ENCODE peak calls at places on chromosomes 3 and 15, in ten cellular contexts. D is T-helper 2 cell, B is RPMI8226, K is SHP77, Y is NCI-H748 treated with DMSO at 0.1 percent for 48 hours, N is progenitor cell of endocrine pancreas, G is hypothalamus, Z is left colon, C is cardiac fibroblast, R is kidney tubule cell. W is an unnamed sample.

GRCh38 chr3:120093923-120094775 is at the start of gene GSK3B:
- DNase-seq in D (peak), K (peak), N (peak), R (no peak), C (peak), Z (no peak), G (no peak), B (no peak), Y (peak), W (peak)

GRCh38 chr15:99050328-99050980 is 42.9 kb upstream of the PGPEP1L start:
- DNase-seq in G (no peak), K (no peak), B (no peak), R (no peak), N (no peak), Y (no peak), C (no peak), Z (no peak), D (no peak), W (no peak)

GRCh38 chr15:91224750-91225380 is 124.8 kb downstream of the SV2B start:
- DNase-seq in G (no peak), B (peak), Y (peak), K (peak), Z (no peak), D (no peak), R (peak), C (peak), N (peak), W (no peak)

GRCh38 chr15:74614744-74615312 is 808 bp upstream of the CLK3 start:
- DNase-seq in Z (peak), C (peak), K (peak), N (peak), G (peak), B (peak), Y (peak), D (peak), R (peak), W (peak)

GRCh38 chr15:36879568-36880225 is 220.7 kb downstream of the MEIS2 start:
- DNase-seq in R (no peak), N (no peak), Z (no peak), D (no peak), C (no peak), Y (no peak), K (no peak), G (no peak), B (no peak), W (no peak)

GRCh38 chr3:14300721-14301377 is 101.6 kb upstream of the SLC6A6 start:
- DNase-seq in Y (no peak), R (no peak), B (no peak), N (no peak), D (no peak), K (no peak), G (no peak), Z (no peak), C (no peak), W (no peak)

GRCh38 chr3:179957264-179957845 is 79.4 kb downstream of the PEX5L start:
- DNase-seq in K (peak), R (no peak), G (no peak), B (peak), Y (peak), N (no peak), Z (no peak), D (no peak), C (no peak), W (no peak)

GRCh38 chr3:161409069-161409468 is 37.8 kb upstream of the SPTSSB start:
- DNase-seq in K (peak), Z (no peak), B (peak), C (peak), D (no peak), N (no peak), Y (peak), G (no peak), R (peak), W (no peak)

GRCh38 chr15:85362436-85363048 is 17.9 kb upstream of the AKAP13 start:
- DNase-seq in N (no peak), K (no peak), C (no peak), R (no peak), D (no peak), Z (no peak), Y (no peak), B (no peak), G (no peak), W (no peak)

GRCh38 chr3:141384575-141384974 is 16.3 kb downstream of the ZBTB38 start:
- DNase-seq in C (no peak), B (no peak), K (no peak), G (no peak), N (no peak), R (no peak), Z (no peak), D (no peak), Y (no peak), W (no peak)

GRCh38 chr15:59501531-59502113 is 63.6 kb downstream of the FAM81A start:
- DNase-seq in R (peak), Y (peak), B (peak), D (no peak), C (peak), K (peak), N (peak), Z (peak), G (no peak), W (peak)

GRCh38 chr3:60514866-60515265 is 736.4 kb downstream of the FHIT start:
- DNase-seq in R (no peak), K (peak), Z (no peak), Y (no peak), D (no peak), N (no peak), C (no peak), G (no peak), B (no peak), W (no peak)

GRCh38 chr15:36601497-36601932 is 22.1 kb downstream of the CDIN1 start:
- DNase-seq in G (no peak), K (no peak), C (peak), R (peak), D (no peak), Z (peak), Y (no peak), B (no peak), N (no peak), W (no peak)

GRCh38 chr15:69394556-69395282 is 19.4 kb upstream of the KIF23 start:
- DNase-seq in R (peak), G (peak), N (peak), K (peak), B (peak), Y (no peak), C (peak), D (peak), Z (peak), W (peak)

GRCh38 chr15:52200831-52201365 is 9.7 kb upstream of the GNB5 start:
- DNase-seq in C (peak), K (no peak), Z (no peak), Y (no peak), R (no peak), G (no peak), D (no peak), N (no peak), B (no peak), W (no peak)

GRCh38 chr3:141368062-141368924 is at the start of gene ZBTB38:
- DNase-seq in D (no peak), N (peak), B (peak), C (peak), K (peak), G (peak), Y (no peak), Z (peak), R (peak), W (peak)

GRCh38 chr15:89492111-89492641 is 4.2 kb downstream of the RHCG start:
- DNase-seq in B (no peak), R (no peak), K (no peak), C (no peak), D (no peak), G (no peak), Z (no peak), N (peak), Y (no peak), W (no peak)

GRCh38 chr3:133256787-133257483 is 142.9 kb upstream of the BFSP2 start:
- DNase-seq in B (no peak), Y (no peak), D (no peak), Z (no peak), N (no peak), C (peak), R (peak), K (no peak), G (no peak), W (no peak)

GRCh38 chr3:112979244-112979832 is 4.4 kb upstream of the CD200R1 start:
- DNase-seq in N (no peak), D (no peak), Z (no peak), K (peak), R (peak), G (no peak), C (peak), B (peak), Y (peak), W (no peak)

GRCh38 chr15:55775316-55775715 is 32.4 kb upstream of the PRTG start:
- DNase-seq in N (no peak), R (peak), K (no peak), D (no peak), B (no peak), Z (no peak), G (no peak), C (no peak), Y (no peak), W (no peak)

GRCh38 chr3:110670407-110670806 is 401.2 kb upstream of the NECTIN3 start:
- DNase-seq in G (no peak), Z (no peak), N (no peak), K (no peak), Y (no peak), B (no peak), R (no peak), D (no peak), C (no peak), W (no peak)

GRCh38 chr3:150798122-150798618 is 35.2 kb upstream of the SIAH2 start:
- DNase-seq in G (no peak), Y (no peak), Z (no peak), C (no peak), R (no peak), B (no peak), D (no peak), K (no peak), N (no peak), W (no peak)